ENCODE peak calls at places on chromosome 22, in six cellular contexts. One of them, this sample, is unnamed.

GRCh38 chr22:46090051-46090591 is 60.2 kb upstream of the PPARA start:
- DNase-seq in A549: no peak
- DNase-seq in coronary artery: peak
- DNase-seq in hepatocyte: no peak
- DNase-seq in transverse colon: peak
- DNase-seq in left lung: peak
- DNase-seq in this sample: no peak

GRCh38 chr22:49119551-49119952 is 708.1 kb downstream of the BRD1 start:
- DNase-seq in transverse colon: no peak
- DNase-seq in A549: no peak
- DNase-seq in left lung: no peak
- DNase-seq in coronary artery: no peak
- DNase-seq in hepatocyte: peak
- DNase-seq in this sample: no peak

GRCh38 chr22:19637405-19638281 is 76.7 kb upstream of the SEPTIN5 start:
- DNase-seq in A549: no peak
- DNase-seq in coronary artery: peak
- DNase-seq in left lung: no peak
- DNase-seq in hepatocyte: no peak
- DNase-seq in transverse colon: no peak
- DNase-seq in this sample: no peak

GRCh38 chr22:27207907-27208306 is 550.5 kb downstream of the MIAT start:
- DNase-seq in left lung: no peak
- DNase-seq in A549: peak
- DNase-seq in coronary artery: peak
- DNase-seq in transverse colon: no peak
- DNase-seq in hepatocyte: no peak
- DNase-seq in this sample: no peak

GRCh38 chr22:47165998-47166397 is 403.5 kb downstream of the TBC1D22A start:
- DNase-seq in left lung: no peak
- DNase-seq in hepatocyte: no peak
- DNase-seq in coronary artery: peak
- DNase-seq in A549: no peak
- DNase-seq in transverse colon: no peak
- DNase-seq in this sample: no peak

GRCh38 chr22:45717787-45718186 is 46.2 kb downstream of the ATXN10 start:
- DNase-seq in hepatocyte: no peak
- DNase-seq in coronary artery: no peak
- DNase-seq in A549: no peak
- DNase-seq in transverse colon: no peak
- DNase-seq in left lung: no peak
- DNase-seq in this sample: no peak

GRCh38 chr22:45672564-45673481 is 1.2 kb downstream of the ATXN10 start:
- DNase-seq in transverse colon: no peak
- DNase-seq in left lung: no peak
- DNase-seq in hepatocyte: no peak
- DNase-seq in A549: no peak
- DNase-seq in coronary artery: no peak
- DNase-seq in this sample: no peak

GRCh38 chr22:21991774-21992173 is 9.2 kb upstream of the TOP3B start:
- DNase-seq in left lung: no peak
- DNase-seq in A549: no peak
- DNase-seq in coronary artery: no peak
- DNase-seq in transverse colon: no peak
- DNase-seq in hepatocyte: no peak
- DNase-seq in this sample: no peak

GRCh38 chr22:40348025-40348658 is 1.8 kb downstream of the ADSL start:
- DNase-seq in A549: peak
- DNase-seq in coronary artery: no peak
- DNase-seq in transverse colon: peak
- DNase-seq in left lung: no peak
- DNase-seq in hepatocyte: peak
- DNase-seq in this sample: peak

GRCh38 chr22:19723165-19723989 is at the start of gene GP1BB:
- DNase-seq in transverse colon: peak
- DNase-seq in hepatocyte: peak
- DNase-seq in A549: no peak
- DNase-seq in left lung: no peak
- DNase-seq in coronary artery: no peak
- DNase-seq in this sample: peak

GRCh38 chr22:43008509-43008908 is 6.4 kb downstream of the PACSIN2 start:
- DNase-seq in A549: no peak
- DNase-seq in transverse colon: peak
- DNase-seq in left lung: no peak
- DNase-seq in hepatocyte: no peak
- DNase-seq in coronary artery: no peak
- DNase-seq in this sample: no peak

GRCh38 chr22:44180706-44181032 is at the start of gene PARVG:
- DNase-seq in coronary artery: no peak
- DNase-seq in transverse colon: peak
- DNase-seq in hepatocyte: peak
- DNase-seq in A549: no peak
- DNase-seq in left lung: no peak
- DNase-seq in this sample: peak

GRCh38 chr22:44289429-44290171 is 23.2 kb downstream of the SHISAL1 start:
- DNase-seq in left lung: peak
- DNase-seq in coronary artery: no peak
- DNase-seq in hepatocyte: no peak
- DNase-seq in transverse colon: no peak
- DNase-seq in A549: no peak
- DNase-seq in this sample: no peak

GRCh38 chr22:29128891-29129643 is 56.2 kb downstream of the KREMEN1 start:
- DNase-seq in left lung: no peak
- DNase-seq in transverse colon: no peak
- DNase-seq in coronary artery: no peak
- DNase-seq in A549: no peak
- DNase-seq in hepatocyte: no peak
- DNase-seq in this sample: no peak

GRCh38 chr22:49433717-49434611 is 393.7 kb downstream of the BRD1 start:
- DNase-seq in transverse colon: no peak
- DNase-seq in A549: peak
- DNase-seq in coronary artery: no peak
- DNase-seq in hepatocyte: no peak
- DNase-seq in left lung: no peak
- DNase-seq in this sample: no peak

GRCh38 chr22:22357024-22357868 is 112.7 kb downstream of the VPREB1 start:
- DNase-seq in A549: peak
- DNase-seq in hepatocyte: peak
- DNase-seq in transverse colon: peak
- DNase-seq in left lung: peak
- DNase-seq in coronary artery: no peak
- DNase-seq in this sample: peak

GRCh38 chr22:45577746-45578523 is 75.3 kb downstream of the FBLN1 start:
- DNase-seq in transverse colon: peak
- DNase-seq in left lung: peak
- DNase-seq in hepatocyte: peak
- DNase-seq in A549: peak
- DNase-seq in coronary artery: no peak
- DNase-seq in this sample: peak

GRCh38 chr22:48708558-48709245 is 1119.0 kb downstream of the BRD1 start:
- DNase-seq in A549: no peak
- DNase-seq in transverse colon: no peak
- DNase-seq in hepatocyte: no peak
- DNase-seq in coronary artery: no peak
- DNase-seq in left lung: peak
- DNase-seq in this sample: no peak

GRCh38 chr22:23796461-23796860 is 9.7 kb downstream of the SMARCB1 start:
- DNase-seq in hepatocyte: peak
- DNase-seq in left lung: no peak
- DNase-seq in transverse colon: no peak
- DNase-seq in A549: no peak
- DNase-seq in coronary artery: no peak
- DNase-seq in this sample: peak

GRCh38 chr22:23801238-23801821 is 14.6 kb downstream of the SMARCB1 start:
- DNase-seq in coronary artery: no peak
- DNase-seq in left lung: no peak
- DNase-seq in transverse colon: no peak
- DNase-seq in hepatocyte: no peak
- DNase-seq in A549: no peak
- DNase-seq in this sample: no peak

GRCh38 chr22:23801886-23802377 is 15.2 kb downstream of the SMARCB1 start:
- DNase-seq in hepatocyte: no peak
- DNase-seq in transverse colon: no peak
- DNase-seq in A549: no peak
- DNase-seq in left lung: no peak
- DNase-seq in coronary artery: no peak
- DNase-seq in this sample: no peak

GRCh38 chr22:23803001-23803819 is 16.4 kb downstream of the SMARCB1 start:
- DNase-seq in hepatocyte: no peak
- DNase-seq in left lung: no peak
- DNase-seq in transverse colon: peak
- DNase-seq in A549: no peak
- DNase-seq in coronary artery: no peak
- DNase-seq in this sample: no peak

DNA sequence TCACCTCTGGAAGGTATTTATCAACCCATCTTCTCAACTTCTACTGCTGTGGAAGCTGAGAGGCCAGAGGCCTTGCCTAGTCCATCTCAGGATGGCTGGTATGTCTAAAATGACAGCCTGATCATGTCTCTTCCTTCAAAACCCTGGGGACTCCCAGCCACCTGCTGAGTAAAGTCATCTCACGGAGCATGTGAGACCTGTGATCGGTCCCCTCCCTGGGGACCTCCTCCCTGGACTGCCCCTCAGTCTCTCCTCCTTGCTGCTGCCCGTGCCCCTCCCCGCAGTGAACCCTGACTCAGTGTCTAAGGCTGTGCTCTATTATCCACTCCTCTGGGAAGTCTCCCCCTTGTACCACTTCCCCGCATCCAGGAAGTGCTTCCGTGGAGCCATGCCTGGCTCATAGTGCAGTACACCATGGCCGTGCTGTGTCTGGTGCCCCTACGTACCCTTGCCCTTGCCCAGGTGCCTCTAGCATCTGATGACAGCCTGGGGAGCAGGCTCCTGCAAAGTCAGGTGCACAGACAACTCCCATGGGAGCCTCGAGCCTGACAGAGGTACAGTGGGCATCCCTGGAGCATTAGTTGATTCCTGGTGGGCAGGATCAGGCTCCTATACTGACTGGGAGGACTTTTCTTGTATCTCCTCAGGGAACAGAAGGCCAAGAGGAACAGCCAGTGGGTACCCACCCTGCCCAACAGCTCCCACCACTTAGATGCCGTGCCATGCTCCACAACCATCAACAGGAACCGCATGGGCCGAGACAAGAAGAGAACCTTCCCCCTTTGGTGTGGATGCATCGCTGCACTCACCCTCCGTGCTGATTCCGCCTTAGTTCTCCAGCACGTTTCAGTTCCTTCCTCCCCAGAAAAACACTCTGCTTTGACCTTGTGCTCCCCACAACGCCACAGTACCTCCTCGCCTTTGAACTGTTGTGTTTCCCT is 13.8 kb downstream of the SMARCB1 start:
- DNase-seq in coronary artery: no peak
- DNase-seq in left lung: no peak
- DNase-seq in hepatocyte: no peak
- DNase-seq in A549: no peak
- DNase-seq in transverse colon: no peak
- DNase-seq in this sample: no peak
- H3K4me3 ChIP-seq in coronary artery: no peak
- H3K4me3 ChIP-seq in left lung: no peak
- H3K4me3 ChIP-seq in hepatocyte: no peak
- H3K4me3 ChIP-seq in A549: no peak
- H3K4me3 ChIP-seq in transverse colon: no peak
- H3K4me3 ChIP-seq in this sample: no peak

DNA sequence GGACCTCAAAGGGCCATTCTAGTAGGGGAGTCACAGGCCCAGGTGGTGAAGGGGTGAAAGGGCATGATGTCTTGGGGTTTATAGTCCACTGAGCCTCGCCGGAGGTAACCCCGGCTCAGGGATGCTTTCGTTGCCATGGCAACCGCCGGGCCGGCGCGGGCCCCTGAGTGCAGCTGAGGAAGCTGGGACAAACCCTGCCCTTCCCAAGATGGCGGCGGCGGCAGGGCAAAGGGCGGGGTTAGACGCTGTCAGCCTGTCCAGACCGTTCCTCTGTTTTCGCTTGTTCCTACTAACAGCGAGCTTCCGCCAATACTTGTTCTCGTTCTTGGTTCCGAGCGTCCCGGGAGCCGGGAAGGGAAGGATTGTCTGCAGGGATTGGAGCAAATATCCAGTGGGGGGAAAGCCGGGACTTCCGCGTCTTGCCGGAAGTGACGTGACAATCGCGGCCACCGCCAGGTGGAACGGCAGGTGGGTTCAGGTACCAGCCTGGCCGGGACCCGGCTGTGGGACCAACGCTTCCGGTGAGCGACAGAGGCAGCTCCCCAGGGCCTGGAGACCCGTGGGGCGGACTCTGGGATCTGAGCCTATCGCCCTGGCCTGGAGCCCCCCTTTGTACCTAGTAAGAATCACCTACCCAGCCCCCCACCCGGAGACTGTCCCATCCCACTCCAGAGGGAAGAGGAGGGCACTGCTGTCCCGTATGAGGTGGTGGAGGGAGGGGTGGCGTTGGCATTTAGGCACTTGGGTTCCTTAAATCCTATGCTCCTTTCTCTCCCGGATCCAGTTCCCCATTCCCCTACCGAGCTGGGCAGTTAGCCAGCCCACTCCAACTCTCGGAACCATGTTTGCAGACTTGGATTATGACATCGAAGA is at the start of gene PICK1:
- DNase-seq in hepatocyte: peak
- DNase-seq in left lung: peak
- DNase-seq in transverse colon: peak
- DNase-seq in coronary artery: peak
- DNase-seq in A549: peak
- DNase-seq in this sample: peak
- TF ChIP-seq CTCF in hepatocyte: no peak
- TF ChIP-seq CTCF in left lung: no peak
- TF ChIP-seq CTCF in transverse colon: peak
- TF ChIP-seq CTCF in coronary artery: no peak
- TF ChIP-seq CTCF in A549: no peak
- TF ChIP-seq CTCF in this sample: no peak

GRCh38 chr22:36287881-36288515 is 35.1 kb downstream of the APOL1 start:
- DNase-seq in coronary artery: no peak
- DNase-seq in A549: no peak
- DNase-seq in transverse colon: no peak
- DNase-seq in left lung: peak
- DNase-seq in hepatocyte: no peak
- DNase-seq in this sample: no peak
- H3K4me3 ChIP-seq in coronary artery: no peak
- H3K4me3 ChIP-seq in A549: no peak
- H3K4me3 ChIP-seq in transverse colon: no peak
- H3K4me3 ChIP-seq in left lung: no peak
- H3K4me3 ChIP-seq in hepatocyte: no peak
- H3K4me3 ChIP-seq in this sample: no peak

DNA sequence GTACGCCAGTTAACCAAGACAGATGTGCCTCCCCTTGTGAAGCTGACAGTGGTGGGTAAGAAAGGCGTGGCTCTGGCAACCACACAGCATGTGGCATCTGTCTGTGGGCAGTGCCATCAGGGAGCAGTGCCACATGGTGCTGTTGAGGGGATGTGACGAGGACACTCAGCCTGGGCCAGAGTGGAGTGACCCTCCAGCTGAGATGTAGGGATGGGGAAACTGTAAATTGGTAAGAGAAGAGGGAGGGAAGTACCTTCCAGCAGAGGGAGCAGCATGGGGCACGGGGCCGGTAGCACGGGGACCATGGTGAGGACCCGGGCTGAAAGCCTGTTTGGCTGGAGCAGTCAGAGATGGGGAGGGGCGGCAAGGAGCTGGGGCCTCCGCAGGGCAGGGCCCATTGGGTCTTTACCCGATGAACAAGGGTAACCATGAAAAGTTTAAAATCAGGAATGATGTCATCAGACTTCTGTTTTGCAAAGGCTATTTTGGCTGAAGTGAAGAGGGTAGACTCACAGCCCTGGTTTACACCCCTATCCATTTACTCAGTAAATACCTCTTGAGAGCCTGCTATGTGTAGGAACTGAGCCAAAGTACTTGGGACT is 10.4 kb downstream of the TMPRSS6 start:
- DNase-seq in coronary artery: no peak
- DNase-seq in transverse colon: no peak
- DNase-seq in A549: no peak
- DNase-seq in left lung: no peak
- DNase-seq in hepatocyte: no peak
- DNase-seq in this sample: no peak
- TF ChIP-seq CTCF in coronary artery: no peak
- TF ChIP-seq CTCF in transverse colon: no peak
- TF ChIP-seq CTCF in A549: no peak
- TF ChIP-seq CTCF in left lung: no peak
- TF ChIP-seq CTCF in hepatocyte: no peak
- TF ChIP-seq CTCF in this sample: peak

This sample was measured in cardiac muscle cell.